ENCODE peak calls at places on chromosomes 1 and 21, in ten cellular contexts. One of them, this sample, is unnamed.

GRCh38 chr1:185409345-185409744 is 92.3 kb upstream of the IVNS1ABP start:
- DNase-seq in fibroblast of the aortic adventitia: no peak
- DNase-seq in IMR-90: no peak
- DNase-seq in lower lobe of right lung: no peak
- DNase-seq in coronary artery: no peak
- DNase-seq in ovary: no peak
- DNase-seq in brain microvascular endothelial cell: no peak
- DNase-seq in retinal pigment epithelial cell: no peak
- DNase-seq in HFF-Myc: no peak
- DNase-seq in PC-9: no peak
- DNase-seq in this sample: no peak

GRCh38 chr1:206663832-206664652 is 20.7 kb upstream of the MAPKAPK2 start:
- DNase-seq in retinal pigment epithelial cell: no peak
- DNase-seq in IMR-90: peak; percentile 66
- DNase-seq in brain microvascular endothelial cell: peak; percentile 44
- DNase-seq in PC-9: peak; percentile 59
- DNase-seq in HFF-Myc: no peak
- DNase-seq in coronary artery: no peak
- DNase-seq in ovary: peak; percentile 65
- DNase-seq in lower lobe of right lung: no peak
- DNase-seq in fibroblast of the aortic adventitia: peak; percentile 79
- DNase-seq in this sample: peak; percentile 75

GRCh38 chr1:29236993-29237905 is 927 bp downstream of the PTPRU start:
- DNase-seq in PC-9: peak; percentile 50
- DNase-seq in brain microvascular endothelial cell: peak; percentile 18
- DNase-seq in HFF-Myc: no peak
- DNase-seq in fibroblast of the aortic adventitia: peak; percentile 48
- DNase-seq in ovary: peak; percentile 66
- DNase-seq in lower lobe of right lung: peak; percentile 74
- DNase-seq in retinal pigment epithelial cell: no peak
- DNase-seq in IMR-90: peak; percentile 45
- DNase-seq in coronary artery: peak; percentile 79
- DNase-seq in this sample: no peak

GRCh38 chr1:109306832-109307362 is at the start of gene MYBPHL:
- DNase-seq in IMR-90: no peak
- DNase-seq in PC-9: no peak
- DNase-seq in lower lobe of right lung: peak; percentile 64
- DNase-seq in brain microvascular endothelial cell: no peak
- DNase-seq in ovary: no peak
- DNase-seq in HFF-Myc: no peak
- DNase-seq in retinal pigment epithelial cell: peak; percentile 38
- DNase-seq in coronary artery: no peak
- DNase-seq in fibroblast of the aortic adventitia: no peak
- DNase-seq in this sample: no peak

GRCh38 chr1:44543064-44543815 is 131.0 kb downstream of the TMEM53 start:
- DNase-seq in fibroblast of the aortic adventitia: no peak
- DNase-seq in ovary: no peak
- DNase-seq in coronary artery: no peak
- DNase-seq in retinal pigment epithelial cell: no peak
- DNase-seq in PC-9: no peak
- DNase-seq in IMR-90: no peak
- DNase-seq in brain microvascular endothelial cell: no peak
- DNase-seq in lower lobe of right lung: no peak
- DNase-seq in HFF-Myc: no peak
- DNase-seq in this sample: no peak

GRCh38 chr1:64966158-64966963 is at the start of gene JAK1:
- DNase-seq in coronary artery: peak; percentile 84
- DNase-seq in brain microvascular endothelial cell: peak; percentile 66
- DNase-seq in fibroblast of the aortic adventitia: peak; percentile 65
- DNase-seq in HFF-Myc: no peak
- DNase-seq in IMR-90: peak; percentile 72
- DNase-seq in retinal pigment epithelial cell: no peak
- DNase-seq in PC-9: peak; percentile 87
- DNase-seq in lower lobe of right lung: peak; percentile 91
- DNase-seq in ovary: peak; percentile 94
- DNase-seq in this sample: peak; percentile 66

GRCh38 chr1:115329965-115330364 is 8.1 kb downstream of the NGF start:
- DNase-seq in HFF-Myc: no peak
- DNase-seq in PC-9: no peak
- DNase-seq in retinal pigment epithelial cell: no peak
- DNase-seq in coronary artery: no peak
- DNase-seq in ovary: peak; percentile 45
- DNase-seq in fibroblast of the aortic adventitia: peak; percentile 78
- DNase-seq in IMR-90: peak; percentile 46
- DNase-seq in lower lobe of right lung: no peak
- DNase-seq in brain microvascular endothelial cell: no peak
- DNase-seq in this sample: no peak

GRCh38 chr1:22848374-22848773 is 124.3 kb downstream of the LACTBL1 start:
- DNase-seq in fibroblast of the aortic adventitia: no peak
- DNase-seq in HFF-Myc: no peak
- DNase-seq in retinal pigment epithelial cell: no peak
- DNase-seq in coronary artery: no peak
- DNase-seq in IMR-90: no peak
- DNase-seq in lower lobe of right lung: no peak
- DNase-seq in PC-9: no peak
- DNase-seq in brain microvascular endothelial cell: no peak
- DNase-seq in ovary: no peak
- DNase-seq in this sample: no peak

GRCh38 chr1:212625781-212626450 is 17.4 kb downstream of the ATF3 start:
- DNase-seq in brain microvascular endothelial cell: no peak
- DNase-seq in PC-9: no peak
- DNase-seq in fibroblast of the aortic adventitia: no peak
- DNase-seq in coronary artery: no peak
- DNase-seq in lower lobe of right lung: no peak
- DNase-seq in HFF-Myc: no peak
- DNase-seq in retinal pigment epithelial cell: no peak
- DNase-seq in IMR-90: no peak
- DNase-seq in ovary: no peak
- DNase-seq in this sample: no peak

GRCh38 chr1:199671684-199672083 is 355.8 kb upstream of the NR5A2 start:
- DNase-seq in retinal pigment epithelial cell: no peak
- DNase-seq in coronary artery: no peak
- DNase-seq in ovary: no peak
- DNase-seq in lower lobe of right lung: no peak
- DNase-seq in PC-9: no peak
- DNase-seq in brain microvascular endothelial cell: no peak
- DNase-seq in HFF-Myc: no peak
- DNase-seq in fibroblast of the aortic adventitia: no peak
- DNase-seq in IMR-90: no peak
- DNase-seq in this sample: no peak

GRCh38 chr21:36125513-36126121 is 9.3 kb upstream of the CBR3 start:
- DNase-seq in HFF-Myc: no peak
- DNase-seq in brain microvascular endothelial cell: peak; percentile 54
- DNase-seq in PC-9: peak; percentile 48
- DNase-seq in ovary: peak; percentile 62
- DNase-seq in fibroblast of the aortic adventitia: peak; percentile 71
- DNase-seq in lower lobe of right lung: peak; percentile 69
- DNase-seq in IMR-90: peak; percentile 70
- DNase-seq in retinal pigment epithelial cell: no peak
- DNase-seq in coronary artery: no peak
- DNase-seq in this sample: peak; percentile 75

GRCh38 chr21:43800124-43800523 is 10.7 kb downstream of the RRP1 start:
- DNase-seq in IMR-90: no peak
- DNase-seq in lower lobe of right lung: no peak
- DNase-seq in coronary artery: no peak
- DNase-seq in brain microvascular endothelial cell: no peak
- DNase-seq in HFF-Myc: no peak
- DNase-seq in retinal pigment epithelial cell: no peak
- DNase-seq in PC-9: no peak
- DNase-seq in ovary: no peak
- DNase-seq in fibroblast of the aortic adventitia: no peak
- DNase-seq in this sample: no peak

GRCh38 chr21:28737671-28738279 is 254.9 kb downstream of the LTN1 start:
- DNase-seq in brain microvascular endothelial cell: peak; percentile 29
- DNase-seq in IMR-90: peak; percentile 59
- DNase-seq in coronary artery: no peak
- DNase-seq in ovary: no peak
- DNase-seq in PC-9: no peak
- DNase-seq in HFF-Myc: no peak
- DNase-seq in lower lobe of right lung: no peak
- DNase-seq in fibroblast of the aortic adventitia: peak; percentile 73
- DNase-seq in retinal pigment epithelial cell: no peak
- DNase-seq in this sample: no peak

GRCh38 chr1:41341365-41341683 is 19.9 kb upstream of the FOXO6 start:
- DNase-seq in PC-9: no peak
- DNase-seq in fibroblast of the aortic adventitia: no peak
- DNase-seq in coronary artery: peak; percentile 46
- DNase-seq in HFF-Myc: no peak
- DNase-seq in IMR-90: no peak
- DNase-seq in ovary: no peak
- DNase-seq in retinal pigment epithelial cell: no peak
- DNase-seq in lower lobe of right lung: no peak
- DNase-seq in brain microvascular endothelial cell: no peak
- DNase-seq in this sample: no peak

GRCh38 chr1:164780863-164781262 is 221.9 kb downstream of the PBX1 start:
- DNase-seq in lower lobe of right lung: no peak
- DNase-seq in retinal pigment epithelial cell: peak; percentile 47
- DNase-seq in fibroblast of the aortic adventitia: peak; percentile 68
- DNase-seq in PC-9: no peak
- DNase-seq in ovary: no peak
- DNase-seq in HFF-Myc: peak; percentile 81
- DNase-seq in brain microvascular endothelial cell: peak; percentile 90
- DNase-seq in IMR-90: peak; percentile 94
- DNase-seq in coronary artery: peak; percentile 60
- DNase-seq in this sample: no peak

DNA sequence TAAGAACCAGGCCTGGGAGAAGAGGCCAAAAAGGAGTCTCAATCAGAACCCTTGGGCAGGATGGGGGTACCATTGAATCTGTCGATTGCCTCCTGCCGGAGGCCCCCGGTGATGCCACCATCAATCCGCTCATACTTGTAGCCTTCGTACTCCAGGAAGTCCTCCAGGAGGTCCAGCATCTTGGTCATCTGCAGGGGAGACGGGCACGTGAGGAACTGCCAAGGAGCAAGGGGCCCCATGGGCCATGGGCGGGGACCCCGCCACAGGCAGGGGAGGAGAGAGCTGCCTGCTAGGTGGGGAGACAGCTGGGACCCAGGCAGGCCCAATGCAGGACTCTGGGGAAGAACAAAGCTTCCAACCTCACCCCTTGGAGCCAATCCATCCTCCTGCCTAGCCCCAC is 48.6 kb downstream of the CHD5 start:
- DNase-seq in coronary artery: no peak
- DNase-seq in ovary: no peak
- DNase-seq in fibroblast of the aortic adventitia: no peak
- DNase-seq in lower lobe of right lung: peak; percentile 19
- DNase-seq in retinal pigment epithelial cell: no peak
- DNase-seq in HFF-Myc: no peak
- DNase-seq in brain microvascular endothelial cell: no peak
- DNase-seq in PC-9: no peak
- DNase-seq in IMR-90: no peak
- DNase-seq in this sample: no peak
- H3K4me3 ChIP-seq in coronary artery: no peak overlapping the region
- H3K4me3 ChIP-seq in ovary: no peak overlapping the region
- H3K4me3 ChIP-seq in fibroblast of the aortic adventitia: no peak overlapping the region
- H3K4me3 ChIP-seq in lower lobe of right lung: no peak overlapping the region
- H3K4me3 ChIP-seq in retinal pigment epithelial cell: no peak overlapping the region
- H3K4me3 ChIP-seq in HFF-Myc: no peak overlapping the region
- H3K4me3 ChIP-seq in brain microvascular endothelial cell: no peak overlapping the region
- H3K4me3 ChIP-seq in PC-9: no peak overlapping the region
- H3K4me3 ChIP-seq in IMR-90: no peak overlapping the region
- H3K4me3 ChIP-seq in this sample: no peak overlapping the region

DNA sequence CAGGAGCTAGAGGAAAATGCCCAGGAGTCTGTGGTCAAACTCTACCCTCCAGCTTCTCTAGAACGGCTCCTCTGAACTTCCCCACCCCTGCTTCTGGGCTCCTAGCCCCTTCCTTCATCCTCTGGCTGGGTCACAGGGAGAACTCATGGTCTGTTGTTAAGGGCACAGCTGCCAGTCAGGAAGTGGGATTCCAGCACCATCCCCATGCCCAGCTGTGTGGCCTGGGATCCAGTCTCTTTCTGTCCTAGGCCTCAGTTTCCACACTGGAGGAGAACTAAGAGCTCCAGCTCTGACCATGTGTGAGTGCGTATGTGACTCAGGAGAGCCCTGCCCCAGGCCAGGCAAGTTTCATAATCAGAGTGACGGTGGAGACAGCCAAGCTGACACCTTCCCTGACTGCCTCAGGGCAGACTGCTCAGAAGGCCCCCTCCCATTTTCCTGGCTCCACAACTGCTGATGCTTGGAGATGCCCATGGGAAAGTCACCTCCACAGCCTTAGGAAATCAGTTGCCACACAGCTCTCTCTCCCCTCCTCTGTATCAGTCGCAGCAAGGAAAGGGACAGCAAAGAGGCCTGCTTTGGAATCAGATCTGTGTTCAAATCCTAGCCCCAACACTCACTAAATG is 1.8 kb downstream of the IGSF8 start:
- DNase-seq in coronary artery: no peak
- DNase-seq in lower lobe of right lung: no peak
- DNase-seq in fibroblast of the aortic adventitia: peak; percentile 49
- DNase-seq in PC-9: peak; percentile 69
- DNase-seq in retinal pigment epithelial cell: no peak
- DNase-seq in IMR-90: peak; percentile 52
- DNase-seq in ovary: no peak
- DNase-seq in brain microvascular endothelial cell: no peak
- DNase-seq in HFF-Myc: no peak
- DNase-seq in this sample: no peak
- H3K4me3 ChIP-seq in coronary artery: peak overlapping the region; percentile 95
- H3K4me3 ChIP-seq in lower lobe of right lung: peak overlapping the region; percentile 90
- H3K4me3 ChIP-seq in fibroblast of the aortic adventitia: no peak overlapping the region
- H3K4me3 ChIP-seq in PC-9: no peak overlapping the region
- H3K4me3 ChIP-seq in retinal pigment epithelial cell: no peak overlapping the region
- H3K4me3 ChIP-seq in IMR-90: no peak overlapping the region
- H3K4me3 ChIP-seq in ovary: no peak overlapping the region
- H3K4me3 ChIP-seq in brain microvascular endothelial cell: no peak overlapping the region
- H3K4me3 ChIP-seq in HFF-Myc: no peak overlapping the region
- H3K4me3 ChIP-seq in this sample: no peak overlapping the region

DNA sequence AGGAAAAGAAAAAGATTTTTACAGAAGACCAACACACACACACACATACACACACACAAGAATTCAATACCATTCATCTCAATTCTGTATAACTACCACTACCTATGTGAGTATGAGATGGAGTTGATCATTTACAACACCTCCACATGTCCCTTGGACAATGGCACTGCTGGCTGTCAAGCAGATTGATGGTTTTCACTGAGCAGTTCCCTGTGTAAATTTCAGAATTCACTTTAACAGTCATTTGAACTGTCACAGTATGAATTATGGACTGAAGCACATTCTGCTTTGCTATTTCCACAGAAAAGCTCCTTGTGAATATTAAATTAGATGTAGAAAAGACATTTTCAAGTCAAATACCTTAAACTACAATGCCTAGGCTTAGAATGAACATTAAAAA is 14.3 kb downstream of the KCNT2 start:
- DNase-seq in IMR-90: no peak
- DNase-seq in retinal pigment epithelial cell: no peak
- DNase-seq in lower lobe of right lung: no peak
- DNase-seq in coronary artery: no peak
- DNase-seq in PC-9: no peak
- DNase-seq in HFF-Myc: no peak
- DNase-seq in brain microvascular endothelial cell: no peak
- DNase-seq in ovary: no peak
- DNase-seq in fibroblast of the aortic adventitia: no peak
- DNase-seq in this sample: no peak
- H3K4me3 ChIP-seq in IMR-90: no peak overlapping the region
- H3K4me3 ChIP-seq in retinal pigment epithelial cell: no peak overlapping the region
- H3K4me3 ChIP-seq in lower lobe of right lung: no peak overlapping the region
- H3K4me3 ChIP-seq in coronary artery: no peak overlapping the region
- H3K4me3 ChIP-seq in PC-9: no peak overlapping the region
- H3K4me3 ChIP-seq in HFF-Myc: no peak overlapping the region
- H3K4me3 ChIP-seq in brain microvascular endothelial cell: no peak overlapping the region
- H3K4me3 ChIP-seq in ovary: no peak overlapping the region
- H3K4me3 ChIP-seq in fibroblast of the aortic adventitia: no peak overlapping the region
- H3K4me3 ChIP-seq in this sample: no peak overlapping the region

GRCh38 chr1:18922319-18922726 is 20.0 kb upstream of the ALDH4A1 start:
- DNase-seq in PC-9: peak; percentile 21
- DNase-seq in retinal pigment epithelial cell: no peak
- DNase-seq in brain microvascular endothelial cell: peak; percentile 78
- DNase-seq in lower lobe of right lung: peak; percentile 74
- DNase-seq in ovary: peak; percentile 86
- DNase-seq in coronary artery: peak; percentile 96
- DNase-seq in IMR-90: peak; percentile 85
- DNase-seq in HFF-Myc: no peak
- DNase-seq in fibroblast of the aortic adventitia: peak; percentile 88
- DNase-seq in this sample: no peak
- H3K4me3 ChIP-seq in PC-9: peak overlapping the region; percentile 27
- H3K4me3 ChIP-seq in retinal pigment epithelial cell: no peak overlapping the region
- H3K4me3 ChIP-seq in brain microvascular endothelial cell: no peak overlapping the region
- H3K4me3 ChIP-seq in lower lobe of right lung: no peak overlapping the region
- H3K4me3 ChIP-seq in ovary: no peak overlapping the region
- H3K4me3 ChIP-seq in coronary artery: peak overlapping the region; percentile 58
- H3K4me3 ChIP-seq in IMR-90: no peak overlapping the region
- H3K4me3 ChIP-seq in HFF-Myc: no peak overlapping the region
- H3K4me3 ChIP-seq in fibroblast of the aortic adventitia: no peak overlapping the region
- H3K4me3 ChIP-seq in this sample: no peak overlapping the region